ENCODE peak calls at places on chromosomes 5 and 9, in nine cellular contexts. V is ascending aorta; K is PC-9; J is endothelial cell of umbilical vein; U is CD8-positive, alpha-beta T cell; W is mammary epithelial cell; Z is psoas muscle; A is left lung; C is fibroblast of lung. Q is an unnamed sample. For H3K36me3, the result is how much of the 10 kb centered on the place peaks cover.

GRCh38 chr5:9409413-9410089 is 136.3 kb downstream of the SEMA5A start:
- DNase-seq in W (no peak), V (no peak), J (no peak), Z (no peak), K (no peak), A (no peak), U (no peak), C (no peak), Q (no peak)

GRCh38 chr9:21141427-21141882 is at the start of gene IFNW1:
- DNase-seq in A (no peak), C (no peak), V (no peak), Z (no peak), U (no peak), K (no peak), J (no peak), W (no peak), Q (peak)

GRCh38 chr5:130400091-130400490 is 495.8 kb downstream of the CHSY3 start:
- DNase-seq in K (no peak), V (no peak), A (no peak), C (peak), Z (no peak), U (no peak), J (peak), W (peak), Q (no peak)

GRCh38 chr5:26889810-26890209 is 148.6 kb downstream of the CDH9 start:
- DNase-seq in Z (no peak), C (no peak), A (no peak), W (no peak), V (no peak), J (no peak), K (no peak), U (no peak), Q (no peak)

GRCh38 chr5:10719965-10720364 is 41.1 kb downstream of the DAP start:
- DNase-seq in A (no peak), C (peak), Z (no peak), W (peak), U (no peak), V (no peak), J (peak), K (peak), Q (no peak)

GRCh38 chr9:69746859-69747560 is 12.8 kb downstream of the PTAR1 start:
- DNase-seq in A (no peak), K (no peak), J (no peak), C (no peak), Z (no peak), V (no peak), W (no peak), U (no peak), Q (no peak)

GRCh38 chr5:142246-142810 is 49.0 kb upstream of the LRRC14B start:
- DNase-seq in K (no peak), J (no peak), U (no peak), C (no peak), V (no peak), Z (no peak), A (no peak), W (no peak), Q (no peak)

GRCh38 chr5:59893061-59893435 is 478 bp downstream of the PDE4D start:
- DNase-seq in U (no peak), A (no peak), J (no peak), C (no peak), K (no peak), V (no peak), W (no peak), Z (no peak), Q (peak)

GRCh38 chr5:401216-402034 is 41.6 kb upstream of the EXOC3 start:
- DNase-seq in V (no peak), U (no peak), J (no peak), W (no peak), C (no peak), A (no peak), K (no peak), Z (no peak), Q (peak)

GRCh38 chr5:19988447-19988846 is 447 bp upstream of the CDH18 start:
- DNase-seq in C (peak), U (no peak), J (no peak), K (no peak), A (no peak), W (no peak), Z (no peak), V (no peak), Q (no peak)

GRCh38 chr9:36936498-36936831 is 97.6 kb downstream of the PAX5 start:
- DNase-seq in A (no peak), V (no peak), Z (no peak), C (no peak), J (no peak), W (no peak), K (peak), U (no peak), Q (no peak)

GRCh38 chr9:134276463-134277245 is 49.6 kb upstream of the RXRA start:
- DNase-seq in J (no peak), U (no peak), V (no peak), Z (no peak), A (no peak), C (no peak), W (no peak), K (no peak), Q (no peak)

GRCh38 chr5:1724822-1725602 is 74.6 kb downstream of the MRPL36 start:
- DNase-seq in A (no peak), J (no peak), K (no peak), W (no peak), Z (no peak), V (no peak), U (peak), C (peak), Q (peak)

GRCh38 chr9:126146254-126147145 is 180.1 kb upstream of the MVB12B start:
- DNase-seq in C (no peak), Z (no peak), W (no peak), U (no peak), V (no peak), J (peak), K (no peak), A (no peak), Q (peak)

GRCh38 chr9:87007711-87008360 is 60.5 kb upstream of the GAS1 start:
- DNase-seq in Z (no peak), V (no peak), U (no peak), W (no peak), C (no peak), J (no peak), A (no peak), K (no peak), Q (no peak)

GRCh38 chr5:169591636-169592035 is 8.1 kb downstream of the SPDL1 start:
- DNase-seq in A (no peak), C (peak), V (no peak), W (no peak), J (no peak), U (no peak), Z (no peak), K (no peak), Q (no peak)

GRCh38 chr5:15718411-15719178 is 218.6 kb downstream of the FBXL7 start:
- DNase-seq in K (no peak), J (peak), W (no peak), V (no peak), A (no peak), U (no peak), Z (no peak), C (no peak), Q (no peak)

GRCh38 chr5:126780165-126780827 is 3.4 kb downstream of the LMNB1 start:
- DNase-seq in V (no peak), Z (no peak), K (peak), C (peak), W (peak), U (peak), A (no peak), J (peak), Q (peak)

GRCh38 chr9:114356792-114357191 is 27.1 kb downstream of the ORM2 start:
- DNase-seq in V (no peak), C (no peak), U (no peak), K (no peak), W (no peak), A (no peak), J (no peak), Z (no peak), Q (no peak)

GRCh38 chr9:136857606-136858412 is 5.7 kb downstream of the MAMDC4 start:
- DNase-seq in J (no peak), C (no peak), V (no peak), W (no peak), A (peak), K (peak), Z (no peak), U (no peak), Q (peak)

GRCh38 chr5:154806176-154806575 is 44.2 kb downstream of the FAXDC2 start:
- DNase-seq in K (no peak), J (no peak), A (no peak), V (no peak), Z (no peak), C (no peak), W (no peak), U (no peak), Q (no peak)

GRCh38 chr5:154797762-154798161 is 42.6 kb downstream of the LARP1 start:
- DNase-seq in K (no peak), W (no peak), Z (no peak), C (peak), A (no peak), J (no peak), U (no peak), V (no peak), Q (no peak)

GRCh38 chr5:154801083-154801482 is 45.9 kb downstream of the LARP1 start:
- DNase-seq in K (no peak), A (no peak), U (no peak), W (peak), C (peak), V (no peak), J (no peak), Z (no peak), Q (no peak)

GRCh38 chr5:154800582-154800981 is 45.4 kb downstream of the LARP1 start:
- DNase-seq in K (no peak), Z (no peak), A (no peak), C (no peak), W (no peak), J (no peak), V (no peak), U (no peak), Q (no peak)

DNA sequence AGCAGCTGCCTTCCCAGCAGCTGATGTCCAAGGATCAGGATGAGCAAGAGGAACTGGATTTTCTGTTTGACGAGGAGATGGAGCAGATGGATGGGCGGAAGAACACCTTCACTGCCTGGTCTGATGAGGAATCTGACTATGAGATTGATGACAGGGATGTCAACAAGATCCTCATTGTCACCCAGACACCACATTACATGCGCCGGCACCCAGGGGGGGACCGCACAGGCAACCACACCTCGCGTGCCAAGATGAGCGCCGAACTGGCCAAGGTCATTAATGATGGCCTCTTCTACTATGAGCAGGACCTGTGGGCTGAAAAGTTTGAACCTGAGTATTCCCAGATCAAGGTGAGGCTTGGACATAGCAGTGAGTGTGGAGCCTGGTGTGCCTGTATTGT is 46.9 kb downstream of the LARP1 start:
- DNase-seq in K (no peak), V (no peak), Z (no peak), U (no peak), C (no peak), W (no peak), A (no peak), J (no peak), Q (no peak)
- H3K36me3 ChIP-seq in K (half or more), V (half or more), Z (half or more), U (half or more), C (under half), W (half or more), A (half or more), J (half or more), Q (half or more)

GRCh38 chr5:137649228-137649890 is 86.5 kb downstream of the KLHL3 start:
- DNase-seq in J (no peak), K (no peak), V (no peak), Z (no peak), W (no peak), U (no peak), C (peak), A (peak), Q (no peak)
- H3K27ac ChIP-seq in J (no peak), K (no peak), V (no peak), Z (no peak), W (no peak), U (no peak), C (no peak), A (no peak), Q (no peak)

GRCh38 chr9:101731429-101731828 is 7.0 kb downstream of the GRIN3A start:
- DNase-seq in Z (no peak), K (no peak), A (no peak), W (no peak), V (no peak), J (no peak), C (no peak), U (no peak), Q (no peak)

GRCh38 chr9:101727621-101728524 is 10.6 kb downstream of the GRIN3A start:
- DNase-seq in A (no peak), J (no peak), K (no peak), C (no peak), U (no peak), V (no peak), W (no peak), Z (no peak), Q (peak)
- TF ChIP-seq CTCF in A (peak), J (peak), K (peak), C (peak), U (peak), V (no peak), W (peak), Z (peak), Q (peak)

GRCh38 chr5:133075572-133076536 is 24.0 kb downstream of the HSPA4 start:
- DNase-seq in J (no peak), U (no peak), Z (no peak), K (no peak), W (no peak), C (no peak), A (no peak), V (no peak), Q (no peak)

GRCh38 chr5:133071983-133072531 is 20.2 kb downstream of the HSPA4 start:
- DNase-seq in W (peak), C (no peak), V (no peak), A (no peak), Z (no peak), J (no peak), K (no peak), U (no peak), Q (no peak)
- H3K36me3 ChIP-seq in W (half or more), C (under half), V (half or more), A (half or more), Z (half or more), J (under half), K (half or more), U (under half), Q (half or more)

GRCh38 chr5:56088431-56088949 is 93.7 kb upstream of the IL6ST start:
- DNase-seq in A (no peak), U (no peak), V (peak), J (no peak), C (peak), W (no peak), Z (no peak), K (no peak), Q (no peak)
- H3K27ac ChIP-seq in A (no peak), U (no peak), V (no peak), J (no peak), C (no peak), W (no peak), Z (no peak), K (no peak), Q (no peak)

GRCh38 chr9:106127771-106128170 is 433.4 kb downstream of the TMEM38B start:
- DNase-seq in Z (no peak), W (peak), J (no peak), A (no peak), K (no peak), U (no peak), C (peak), V (no peak), Q (no peak)

DNA sequence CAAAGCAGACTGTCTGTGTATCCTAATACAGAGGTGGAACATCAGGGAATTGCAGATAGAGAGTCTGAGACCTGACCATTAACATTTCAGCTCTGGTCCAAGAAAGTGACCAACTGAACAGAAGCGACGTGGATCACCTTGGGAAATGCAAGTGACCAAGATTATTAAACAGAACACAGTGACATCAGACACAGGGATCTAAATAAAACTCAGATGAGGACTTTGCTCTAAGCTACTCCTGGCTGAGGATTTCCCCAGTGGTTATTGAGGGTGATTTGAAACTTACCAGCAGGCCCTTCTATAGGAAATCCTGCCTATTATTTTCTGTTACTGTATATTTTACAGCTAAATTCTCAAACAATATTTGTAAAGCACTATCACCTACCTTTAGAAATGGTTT is 436.0 kb downstream of the TMEM38B start:
- DNase-seq in J (no peak), C (no peak), V (no peak), A (no peak), Z (no peak), K (no peak), U (no peak), W (no peak), Q (no peak)
- TF ChIP-seq CTCF in J (no peak), C (no peak), V (no peak), A (no peak), Z (no peak), K (no peak), U (no peak), W (no peak), Q (no peak)

DNA sequence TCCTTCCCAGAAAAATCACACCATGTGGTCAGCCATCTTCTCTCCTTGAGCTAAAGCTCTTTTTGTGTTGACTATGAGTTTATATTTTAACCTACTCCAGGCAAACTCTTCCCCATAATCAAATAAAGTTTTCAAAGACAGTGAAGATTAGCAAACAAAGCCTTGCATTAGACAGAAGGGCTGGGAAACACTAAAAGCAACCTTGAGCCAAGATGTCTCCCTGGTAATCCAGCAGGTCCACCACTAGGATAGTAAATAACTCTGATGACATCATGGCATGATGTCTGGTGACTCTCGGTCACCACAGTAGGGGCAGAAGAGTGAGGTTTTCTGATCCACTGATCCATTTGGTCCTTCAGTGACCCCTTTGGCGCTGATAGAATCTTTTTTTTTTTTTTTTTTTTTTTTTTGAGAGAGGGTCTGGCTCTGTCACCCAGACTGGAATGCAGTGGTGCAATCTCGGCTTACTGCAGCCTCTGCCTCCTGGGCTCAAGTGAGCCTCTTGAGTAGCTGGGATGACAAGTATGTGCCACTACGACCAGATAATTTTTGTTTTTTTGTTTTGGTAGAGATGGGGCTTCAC is 30.6 kb upstream of the IL6ST start:
- DNase-seq in J (no peak), U (no peak), V (no peak), C (no peak), A (no peak), W (no peak), Z (no peak), K (no peak), Q (no peak)
- H3K36me3 ChIP-seq in J (under half), U (under half), V (under half), C (under half), A (under half), W (under half), Z (under half), K (under half), Q (under half)

DNA sequence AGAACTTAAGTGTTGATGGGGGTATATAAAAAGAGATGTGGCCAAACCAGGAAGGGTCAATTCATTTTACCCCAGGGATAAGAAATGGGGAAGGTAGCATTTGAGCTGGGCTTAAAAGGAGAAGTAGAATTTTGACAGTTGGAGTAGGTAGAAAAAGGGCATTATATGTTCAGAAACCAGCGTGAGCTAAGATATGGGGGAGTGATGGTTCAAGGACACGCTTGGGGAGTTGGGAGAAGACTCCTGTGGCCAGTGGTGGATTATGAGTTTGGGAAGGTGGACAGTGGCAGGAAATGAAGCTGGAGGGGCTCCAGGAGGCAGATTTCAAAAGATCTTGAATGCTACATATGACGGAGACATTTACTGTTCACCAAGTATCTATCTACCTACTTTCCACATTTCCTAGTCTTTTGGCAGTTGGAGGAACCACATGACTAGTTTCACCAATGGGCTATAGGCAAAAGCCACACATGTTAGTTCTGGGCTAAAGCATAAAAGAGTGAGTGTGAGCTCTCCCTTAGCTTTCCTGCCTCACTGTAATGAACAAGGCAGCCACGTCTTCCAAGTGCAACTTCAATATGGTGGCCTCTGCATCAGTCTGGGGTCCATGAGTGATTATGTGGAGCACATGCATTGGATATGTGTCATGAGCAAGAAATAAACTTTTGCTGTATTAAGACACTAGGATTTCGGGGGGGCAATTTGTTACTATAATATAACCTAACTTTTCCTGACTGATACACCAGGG is 15.7 kb upstream of the GSN start:
- DNase-seq in Z (no peak), K (no peak), J (no peak), V (no peak), C (no peak), A (no peak), W (no peak), U (no peak), Q (no peak)
- H3K27ac ChIP-seq in Z (no peak), K (no peak), J (no peak), V (no peak), C (no peak), A (peak), W (no peak), U (no peak), Q (no peak)